ENCODE peak calls at places on chromosomes 6 and 20, in nine cellular contexts. T is OCI-LY7; E is effector memory CD8-positive, alpha-beta T cell; W is activated gamma-delta T cell; R is NCI-H526 treated with DMSO at 0.1 percent for 48 hours; Z is adipocyte; O is stimulated activated CD4-positive, alpha-beta T cell treated with anti-CD3 and anti-CD28 coated beads, Interleukin-12 subunit alpha, Interleukin-12 subunit beta, amount 100 ng/mL, for 48 hours; Y is A172; C is T-helper 17 cell. J is an unnamed sample.

GRCh38 chr6:158026901-158027589 is 45.4 kb downstream of the SYNJ2 start:
- DNase-seq in T (no peak), E (no peak), W (no peak), R (no peak), Z (no peak), O (no peak), Y (no peak), C (no peak), J (no peak)

GRCh38 chr20:60467771-60468170 is 509.5 kb downstream of the CDH26 start:
- DNase-seq in T (no peak), E (no peak), W (no peak), R (peak; percentile 15), Z (no peak), O (no peak), Y (no peak), C (no peak), J (no peak)

GRCh38 chr6:6004147-6004995 is 2.4 kb downstream of the NRN1 start:
- DNase-seq in T (no peak), E (no peak), W (no peak), R (peak; percentile 43), Z (no peak), O (no peak), Y (no peak), C (no peak), J (no peak)

GRCh38 chr20:61218886-61219480 is 33.1 kb upstream of the CDH4 start:
- DNase-seq in T (no peak), E (no peak), W (no peak), R (no peak), Z (peak; percentile 50), O (no peak), Y (peak; percentile 21), C (no peak), J (no peak)

GRCh38 chr6:30136570-30137286 is 788 bp downstream of the TRIM40 start:
- DNase-seq in T (no peak), E (no peak), W (no peak), R (no peak), Z (no peak), O (no peak), Y (no peak), C (no peak), J (no peak)

GRCh38 chr6:108737594-108738546 is 110.4 kb upstream of the ARMC2 start:
- DNase-seq in T (no peak), E (no peak), W (no peak), R (no peak), Z (peak; percentile 97), O (peak; percentile 26), Y (peak; percentile 97), C (no peak), J (peak; percentile 13)

GRCh38 chr6:85752602-85753001 is 109.9 kb upstream of the SYNCRIP start:
- DNase-seq in T (no peak), E (no peak), W (no peak), R (no peak), Z (no peak), O (no peak), Y (no peak), C (no peak), J (no peak)

GRCh38 chr6:10389739-10390494 is 25.0 kb downstream of the TFAP2A start:
- DNase-seq in T (no peak), E (no peak), W (no peak), R (no peak), Z (no peak), O (no peak), Y (no peak), C (no peak), J (no peak)

GRCh38 chr6:153038378-153038777 is 35.9 kb upstream of the MTRF1L start:
- DNase-seq in T (no peak), E (no peak), W (no peak), R (no peak), Z (peak; percentile 18), O (no peak), Y (peak; percentile 49), C (no peak), J (no peak)

GRCh38 chr6:130825772-130826441 is 1.3 kb upstream of the SMLR1 start:
- DNase-seq in T (peak; percentile 15), E (no peak), W (no peak), R (no peak), Z (no peak), O (no peak), Y (no peak), C (no peak), J (no peak)

GRCh38 chr6:150142657-150143501 is at the start of gene PPP1R14C:
- DNase-seq in T (no peak), E (peak; percentile 3), W (peak; percentile 21), R (peak; percentile 55), Z (peak; percentile 74), O (no peak), Y (no peak), C (no peak), J (no peak)

J was measured in activated T-helper 2 cell treated with anti-CD3 and anti-CD28 coated beads, Interferon-gamma antibody, Interleukin-2, Interleukin-4, amounts not matched to agents 10 μg/mL and 5 μg/mL and 100 μg/mL, durations not matched to agents 14 hours and 24 hours and 36 hours.